ENCODE peak calls at places on chromosomes 16 and 17, in four cellular contexts. W, X, T and S are unnamed samples.

GRCh38 chr17:50845260-50846147 is 10.1 kb downstream of the WFIKKN2 start:
- DNase-seq in W (no peak), X (no peak), T (no peak), S (peak; percentile 17)

GRCh38 chr16:57479422-57480126 is 6.7 kb downstream of the DOK4 start:
- DNase-seq in W (no peak), X (peak; percentile 81), T (no peak), S (peak; percentile 80)

GRCh38 chr16:86740298-86740697 is 161.9 kb downstream of the FOXL1 start:
- DNase-seq in W (no peak), X (no peak), T (no peak), S (no peak)

GRCh38 chr16:11686713-11687112 is 18.5 kb downstream of the SNN start:
- DNase-seq in W (no peak), X (no peak), T (no peak), S (no peak)

GRCh38 chr17:83171661-83172060 is 92.3 kb downstream of the METRNL start:
- DNase-seq in W (no peak), X (peak; percentile 79), T (no peak), S (peak; percentile 32)

GRCh38 chr16:46922239-46922638 is 38.1 kb downstream of the GPT2 start:
- DNase-seq in W (no peak), X (no peak), T (no peak), S (no peak)

GRCh38 chr17:31878703-31879073 is 19.6 kb upstream of the COPRS start:
- DNase-seq in W (no peak), X (no peak), T (no peak), S (no peak)

GRCh38 chr17:39739885-39740356 is 2.2 kb downstream of the GRB7 start:
- DNase-seq in W (no peak), X (no peak), T (no peak), S (no peak)

GRCh38 chr17:76384987-76385891 is 830 bp downstream of the SPHK1 start:
- DNase-seq in W (peak; percentile 48), X (peak; percentile 33), T (peak; percentile 41), S (peak; percentile 76)

GRCh38 chr16:15523092-15523541 is 88.7 kb downstream of the BMERB1 start:
- DNase-seq in W (no peak), X (no peak), T (no peak), S (no peak)

GRCh38 chr16:74999208-74999682 is 421 bp downstream of the ZNRF1 start:
- DNase-seq in W (peak; percentile 27), X (no peak), T (peak; percentile 41), S (peak; percentile 29)

GRCh38 chr16:70258946-70259345 is 7.2 kb upstream of the EXOSC6 start:
- DNase-seq in W (no peak), X (no peak), T (no peak), S (no peak)

GRCh38 chr17:38674013-38674748 is 576 bp downstream of the EPOP start:
- DNase-seq in W (peak; percentile 52), X (peak; percentile 32), T (peak; percentile 34), S (no peak)

GRCh38 chr17:35799942-35800341 is 4.5 kb upstream of the MMP28 start:
- DNase-seq in W (no peak), X (no peak), T (no peak), S (peak; percentile 78)

GRCh38 chr17:76155988-76156661 is 15.1 kb upstream of the FOXJ1 start:
- DNase-seq in W (no peak), X (peak; percentile 75), T (no peak), S (no peak)

GRCh38 chr17:6506679-6507231 is 49.6 kb downstream of the PITPNM3 start:
- DNase-seq in W (no peak), X (no peak), T (no peak), S (peak; percentile 86)

GRCh38 chr16:16150117-16150877 is 73.0 kb downstream of the ABCC6 start:
- DNase-seq in W (no peak), X (no peak), T (no peak), S (no peak)

GRCh38 chr17:80029235-80029974 is 6.3 kb downstream of the TBC1D16 start:
- DNase-seq in W (no peak), X (no peak), T (no peak), S (peak; percentile 81)